ENCODE peak calls at places on chromosome 20, in five cellular contexts. K is A549, V is K562, Y is H1, W is HepG2. J is an unnamed sample.

GRCh38 chr20:62590301-62591121 is 51.8 kb upstream of the SLCO4A1 start:
- DNase-seq in Y (no peak), K (peak), V (no peak), W (no peak), J (peak)

GRCh38 chr20:36303831-36304230 is 2.3 kb upstream of the DLGAP4 start:
- DNase-seq in W (no peak), V (no peak), K (no peak), Y (no peak), J (no peak)

GRCh38 chr20:7692478-7692877 is 247.8 kb downstream of the HAO1 start:
- DNase-seq in K (no peak), W (no peak), V (no peak), Y (no peak), J (no peak)

GRCh38 chr20:31962741-31963140 is 5.2 kb upstream of the XKR7 start:
- DNase-seq in V (no peak), Y (no peak), K (no peak), W (no peak), J (no peak)

GRCh38 chr20:15379897-15380296 is 1042.5 kb upstream of the FLRT3 start:
- DNase-seq in W (no peak), Y (no peak), V (no peak), K (no peak), J (no peak)

GRCh38 chr20:62266340-62266739 is 28.0 kb downstream of the OSBPL2 start:
- DNase-seq in K (peak), Y (no peak), V (peak), W (peak), J (no peak)

GRCh38 chr20:63743210-63743970 is 3.8 kb downstream of the SLC2A4RG start:
- DNase-seq in W (no peak), Y (no peak), V (no peak), K (no peak), J (no peak)

GRCh38 chr20:19934792-19935491 is 82.2 kb upstream of the NAA20 start:
- DNase-seq in K (peak), W (no peak), V (no peak), Y (no peak), J (no peak)

GRCh38 chr20:58702161-58702510 is 9.5 kb downstream of the NPEPL1 start:
- DNase-seq in K (no peak), V (no peak), W (no peak), Y (no peak), J (no peak)

GRCh38 chr20:25254986-25255680 is 7.2 kb downstream of the PYGB start:
- DNase-seq in Y (no peak), K (no peak), W (no peak), V (no peak), J (no peak)

GRCh38 chr20:56348306-56348695 is 10.5 kb upstream of the FAM210B start:
- DNase-seq in W (peak), Y (no peak), K (no peak), V (no peak), J (no peak)

GRCh38 chr20:55353206-55353605 is 652.1 kb downstream of the CBLN4 start:
- DNase-seq in K (no peak), Y (no peak), W (no peak), V (no peak), J (no peak)

GRCh38 chr20:33859157-33859695 is 48.1 kb downstream of the CHMP4B start:
- DNase-seq in W (peak), K (peak), V (no peak), Y (no peak), J (no peak)

GRCh38 chr20:35121186-35121585 is 25.9 kb downstream of the EDEM2 start:
- DNase-seq in Y (no peak), K (no peak), W (no peak), V (peak), J (no peak)

GRCh38 chr20:30812739-30813411 is 444.6 kb upstream of the DEFB115 start:
- DNase-seq in Y (no peak), K (no peak), W (no peak), V (no peak), J (no peak)

GRCh38 chr20:62454936-62455673 is 20.7 kb downstream of the GATA5 start:
- DNase-seq in Y (no peak), W (no peak), K (no peak), V (no peak), J (no peak)

GRCh38 chr20:25023316-25023715 is 30.8 kb upstream of the APMAP start:
- DNase-seq in Y (no peak), W (no peak), K (no peak), V (no peak), J (no peak)

GRCh38 chr20:59863058-59863457 is 70.4 kb downstream of the SYCP2 start:
- DNase-seq in Y (no peak), K (no peak), V (no peak), W (no peak), J (no peak)

GRCh38 chr20:44089987-44090674 is 96.9 kb downstream of the JPH2 start:
- DNase-seq in W (peak), K (peak), Y (no peak), V (peak), J (peak)

GRCh38 chr20:542777-543368 is 717 bp downstream of the CSNK2A1 start:
- DNase-seq in K (peak), W (no peak), Y (no peak), V (peak), J (no peak)

GRCh38 chr20:21360686-21361085 is 36.6 kb downstream of the NKX2-4 start:
- DNase-seq in Y (no peak), W (no peak), K (no peak), V (no peak), J (peak)

GRCh38 chr20:3084986-3085360 is 449 bp upstream of the AVP start:
- DNase-seq in K (no peak), V (peak), Y (no peak), W (no peak), J (no peak)

GRCh38 chr20:49665796-49666195 is 47.9 kb downstream of the B4GALT5 start:
- DNase-seq in W (no peak), K (no peak), Y (no peak), V (no peak), J (no peak)
- TF ChIP-seq MAFK in W (peak), K (no peak), Y (no peak), V (no peak), J (no peak)

GRCh38 chr20:40668449-40669228 is 20.4 kb downstream of the MAFB start:
- DNase-seq in V (peak), W (peak), K (peak), Y (no peak), J (no peak)
- TF ChIP-seq CEBPB in V (no peak), W (no peak), K (no peak), Y (no peak), J (no peak)

GRCh38 chr20:23541330-23541729 is 27.0 kb downstream of the CST9L start:
- DNase-seq in K (no peak), V (no peak), Y (no peak), W (peak), J (no peak)
- TF ChIP-seq MAFK in K (no peak), V (no peak), Y (no peak), W (no peak), J (no peak)

DNA sequence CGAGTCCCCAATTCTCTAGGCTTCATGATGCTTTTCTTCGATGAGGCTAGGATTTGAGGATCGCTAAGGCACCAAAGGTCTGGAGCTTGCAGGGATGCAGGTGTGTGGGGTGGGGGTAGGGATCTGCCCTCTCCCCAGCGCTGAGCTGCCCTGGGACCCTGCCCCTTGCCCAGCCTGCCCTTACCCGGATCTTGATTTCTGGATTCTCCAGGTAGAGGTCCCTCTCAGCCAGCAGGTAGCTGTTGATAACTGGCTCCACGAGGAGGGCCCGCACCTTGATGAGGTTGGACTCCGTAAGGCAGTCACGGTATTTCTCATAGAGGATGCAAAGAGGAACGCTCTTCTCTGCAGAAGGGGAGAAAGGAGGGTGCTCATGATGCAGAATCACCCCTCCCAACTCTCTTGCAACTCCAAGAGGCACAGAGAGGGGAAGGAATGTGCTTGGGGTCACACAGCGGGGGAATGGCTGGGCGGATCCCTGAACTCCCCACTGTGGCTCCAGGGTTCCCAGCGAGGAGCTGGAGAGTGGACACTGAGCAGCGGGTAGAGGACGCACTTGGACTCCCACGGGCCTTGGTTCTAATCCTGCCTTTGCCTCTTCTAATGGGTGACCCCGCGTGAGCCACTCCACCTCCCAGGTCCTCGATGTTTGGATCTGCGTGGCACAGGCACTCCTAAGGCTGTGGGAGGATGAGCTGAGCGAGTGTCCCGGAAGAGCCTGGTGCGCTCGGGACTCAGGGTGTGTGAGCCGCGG is 32.7 kb downstream of the TGM2 start:
- DNase-seq in V (no peak), W (no peak), Y (no peak), K (no peak), J (no peak)
- TF ChIP-seq CEBPB in V (no peak), W (no peak), Y (no peak), K (no peak), J (no peak)

GRCh38 chr20:49319204-49319809 is 41.5 kb upstream of the ZNFX1 start:
- DNase-seq in V (peak), K (no peak), W (no peak), Y (peak), J (no peak)

GRCh38 chr20:49325981-49326380 is 48.1 kb upstream of the ZNFX1 start:
- DNase-seq in Y (no peak), W (no peak), V (no peak), K (no peak), J (peak)

GRCh38 chr20:49320460-49320859 is 42.6 kb upstream of the ZNFX1 start:
- DNase-seq in K (peak), Y (peak), V (peak), W (peak), J (peak)

GRCh38 chr20:49324306-49324705 is 46.4 kb upstream of the ZNFX1 start:
- DNase-seq in K (no peak), W (no peak), V (no peak), Y (no peak), J (no peak)

DNA sequence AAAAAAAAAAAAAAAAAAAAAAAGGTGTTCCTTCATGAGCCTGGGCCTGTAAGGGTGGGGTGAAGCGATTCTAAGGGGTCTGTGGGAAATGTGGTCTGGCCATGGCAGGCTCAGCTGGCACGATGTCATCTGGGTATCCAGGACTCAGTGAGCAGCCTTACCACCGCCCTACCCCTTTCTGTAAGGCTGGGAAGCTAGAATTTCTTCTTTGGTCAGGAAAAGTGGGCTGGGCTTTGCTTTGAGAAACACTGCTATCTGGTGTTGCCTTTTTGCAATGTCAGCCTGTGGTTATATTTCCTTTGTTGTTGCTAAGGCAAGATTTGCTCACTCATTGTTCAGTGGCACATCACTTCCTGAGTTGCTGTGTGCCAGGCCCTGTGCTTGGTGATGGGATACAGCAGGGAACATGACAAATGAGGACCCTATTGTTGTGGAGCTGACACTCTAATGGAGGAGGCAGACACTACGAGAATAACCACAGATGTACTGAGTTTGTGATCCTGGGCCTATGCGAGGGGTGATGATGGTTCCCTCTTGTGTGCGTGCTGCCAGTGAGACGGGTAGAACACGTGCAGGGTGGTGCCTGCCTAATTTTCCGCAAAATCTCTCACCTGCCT is 45.9 kb upstream of the ZNFX1 start:
- DNase-seq in W (peak), Y (no peak), K (peak), V (peak), J (peak)
- TF ChIP-seq MAFK in W (peak), Y (peak), K (peak), V (peak), J (peak)

DNA sequence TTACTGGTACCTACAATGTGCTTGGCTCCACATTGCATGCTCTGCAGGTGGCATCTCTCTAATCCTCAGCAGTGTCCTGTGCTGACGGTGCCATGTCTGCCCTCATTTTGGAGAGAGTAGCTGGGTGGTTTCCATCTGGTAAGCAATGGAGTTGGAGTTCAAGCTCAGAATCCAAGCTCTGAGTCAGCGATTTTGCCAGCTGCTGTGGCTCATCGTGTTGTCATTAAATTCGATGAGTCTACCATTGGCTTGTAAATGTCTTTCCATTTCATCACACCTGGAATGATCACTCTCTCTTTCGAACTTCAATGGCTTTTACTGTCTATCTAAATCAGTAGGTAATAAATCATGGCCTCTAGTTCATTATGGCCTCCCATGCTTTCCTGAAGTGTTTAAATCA is 378.5 kb upstream of the TSHZ2 start:
- DNase-seq in W (no peak), Y (no peak), K (no peak), V (no peak), J (no peak)
- TF ChIP-seq CEBPB in W (no peak), Y (no peak), K (no peak), V (no peak), J (no peak)

GRCh38 chr20:46148313-46149213 is 30.4 kb downstream of the CD40 start:
- DNase-seq in Y (no peak), W (no peak), K (no peak), V (no peak), J (no peak)

GRCh38 chr20:46152824-46153586 is 34.9 kb downstream of the CD40 start:
- DNase-seq in K (no peak), V (no peak), W (no peak), Y (no peak), J (no peak)

GRCh38 chr20:46154796-46155195 is 36.7 kb downstream of the CD40 start:
- DNase-seq in V (no peak), Y (no peak), K (no peak), W (no peak), J (no peak)

GRCh38 chr20:46150982-46151381 is 32.9 kb downstream of the CD40 start:
- DNase-seq in K (no peak), W (no peak), V (no peak), Y (no peak), J (no peak)

DNA sequence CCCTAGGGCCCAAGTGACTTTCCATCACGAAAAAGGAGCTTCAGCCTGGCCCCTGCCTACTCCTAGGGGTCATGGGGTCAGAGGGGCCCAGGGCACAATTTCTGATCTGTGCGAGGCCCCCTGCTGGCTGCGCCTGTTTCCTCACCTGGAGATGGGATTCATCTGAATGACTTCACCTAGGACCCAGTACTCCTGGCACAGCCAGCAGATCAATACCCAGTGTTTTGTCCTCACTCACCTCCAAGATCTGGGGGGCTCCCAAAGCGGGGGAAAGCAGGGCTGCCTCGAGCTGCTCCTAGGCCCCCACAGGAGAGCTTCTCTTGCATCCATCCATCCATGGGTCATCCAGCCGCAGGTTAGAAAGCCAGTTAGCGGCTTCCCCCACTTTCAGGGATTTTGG is 33.8 kb downstream of the CD40 start:
- DNase-seq in V (peak), K (peak), W (peak), Y (peak), J (no peak)
- TF ChIP-seq MAFK in V (no peak), K (no peak), W (no peak), Y (no peak), J (no peak)

GRCh38 chr20:57391439-57392129 is 388 bp downstream of the RBM38 start:
- DNase-seq in K (no peak), W (no peak), V (peak), Y (no peak), J (no peak)
- TF ChIP-seq CEBPB in K (no peak), W (no peak), V (no peak), Y (no peak), J (no peak)

GRCh38 chr20:17663040-17663399 is 19.0 kb downstream of the RRBP1 start:
- DNase-seq in K (no peak), V (no peak), W (no peak), Y (no peak), J (no peak)
- TF ChIP-seq MAFK in K (no peak), V (no peak), W (no peak), Y (no peak), J (no peak)

GRCh38 chr20:61073376-61073775 is 178.7 kb upstream of the CDH4 start:
- DNase-seq in Y (no peak), K (no peak), V (no peak), W (no peak), J (no peak)
- TF ChIP-seq CEBPB in Y (no peak), K (no peak), V (no peak), W (no peak), J (no peak)

J was measured in IMR-90.